ENCODE peak calls at places on chromosomes 3 and 15, in ten cellular contexts. E is left lung, U is progenitor cell of endocrine pancreas, L is transverse colon, F is fibroblast of lung, D is Caco-2, Q is fibroblast of pulmonary artery, O is neural crest cell, H is nephron progenitor cell, S is pancreas. J is an unnamed sample.

GRCh38 chr3:177820683-177821316 is 623.5 kb upstream of the TBL1XR1 start:
- DNase-seq in H (no peak), D (no peak), S (no peak), E (no peak), Q (peak; percentile 61), F (peak; percentile 48), L (no peak), U (no peak), O (no peak), J (peak; percentile 14)

GRCh38 chr15:49225572-49226281 is 55.7 kb downstream of the GALK2 start:
- DNase-seq in E (no peak), S (no peak), H (peak; percentile 30), O (peak; percentile 18), Q (peak; percentile 67), D (peak; percentile 48), L (no peak), F (peak; percentile 54), U (no peak), J (no peak)

GRCh38 chr15:91627473-91628309 is 225.8 kb upstream of the SLCO3A1 start:
- DNase-seq in S (peak; percentile 26), D (no peak), E (peak; percentile 78), O (no peak), L (peak; percentile 11), F (peak; percentile 74), H (no peak), Q (no peak), U (no peak), J (no peak)

GRCh38 chr3:15633159-15633558 is 31.6 kb downstream of the BTD start:
- DNase-seq in L (no peak), F (no peak), E (no peak), H (no peak), Q (no peak), O (no peak), D (no peak), S (no peak), U (no peak), J (no peak)

GRCh38 chr15:55284461-55284860 is 5.2 kb downstream of the RAB27A start:
- DNase-seq in O (no peak), Q (no peak), U (no peak), E (no peak), D (no peak), F (no peak), H (no peak), L (no peak), S (no peak), J (no peak)

GRCh38 chr3:142987080-142987700 is 14.2 kb upstream of the U2SURP start:
- DNase-seq in H (no peak), Q (peak; percentile 69), U (no peak), S (no peak), E (no peak), D (no peak), F (peak; percentile 65), O (no peak), L (no peak), J (no peak)

GRCh38 chr3:192844366-192844765 is 73.3 kb downstream of the MB21D2 start:
- DNase-seq in L (no peak), Q (no peak), D (no peak), S (no peak), E (no peak), F (no peak), U (no peak), H (no peak), O (no peak), J (no peak)

GRCh38 chr15:75034615-75035014 is 11.2 kb downstream of the PPCDC start:
- DNase-seq in S (no peak), U (no peak), H (no peak), L (no peak), E (peak; percentile 55), Q (no peak), F (no peak), D (no peak), O (no peak), J (no peak)

GRCh38 chr15:85752591-85752990 is 42.1 kb downstream of the KLHL25 start:
- DNase-seq in U (no peak), L (no peak), S (peak; percentile 83), E (peak; percentile 45), O (no peak), D (peak; percentile 19), F (no peak), Q (no peak), H (no peak), J (no peak)

GRCh38 chr3:197942956-197943556 is 6.9 kb upstream of the RPL35A start:
- DNase-seq in L (no peak), U (no peak), F (peak; percentile 63), D (no peak), H (no peak), Q (peak; percentile 70), S (no peak), E (no peak), O (no peak), J (peak; percentile 72)

GRCh38 chr15:68615811-68616210 is 37.0 kb downstream of the CORO2B start:
- DNase-seq in E (no peak), D (no peak), F (no peak), O (no peak), Q (no peak), U (no peak), S (no peak), H (no peak), L (no peak), J (no peak)

GRCh38 chr3:141485578-141486415 is 1.0 kb upstream of the RASA2 start:
- DNase-seq in O (no peak), L (no peak), H (no peak), Q (peak; percentile 67), D (peak; percentile 75), U (no peak), S (no peak), E (no peak), F (peak; percentile 40), J (peak; percentile 82)

GRCh38 chr15:91853501-91853967 is at the start of gene SLCO3A1:
- DNase-seq in L (peak; percentile 79), O (peak; percentile 45), S (peak; percentile 70), D (no peak), U (peak; percentile 45), H (peak; percentile 84), F (peak; percentile 47), E (peak; percentile 83), Q (peak; percentile 49), J (peak; percentile 6)

DNA sequence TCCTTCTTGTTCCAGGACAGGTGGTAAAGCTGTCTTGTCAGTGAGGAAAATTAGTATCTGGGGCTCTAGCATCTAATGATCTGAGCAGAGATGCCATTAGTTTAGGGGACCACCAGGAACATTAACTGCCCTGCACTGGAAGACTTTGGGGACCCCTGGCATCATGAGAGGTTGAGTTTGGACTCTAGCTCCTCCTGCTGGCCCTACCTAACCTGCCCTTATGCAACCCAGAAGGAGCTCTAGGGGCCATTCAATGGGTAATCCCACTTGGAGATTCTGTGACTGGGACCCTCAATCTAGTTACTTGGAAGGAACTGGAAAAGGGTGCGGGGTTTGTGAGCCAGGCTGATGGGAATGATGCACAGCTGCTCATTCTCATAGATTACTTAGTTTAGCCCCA is 451.0 kb downstream of the EPHB1 start:
- DNase-seq in E (no peak), L (no peak), F (no peak), Q (no peak), D (no peak), O (no peak), S (no peak), U (no peak), H (no peak), J (no peak)
- TF ChIP-seq CTCF in E (no peak), L (no peak), F (no peak), Q (no peak), D (no peak), O (no peak), S (no peak), U (no peak), H (no peak), J (peak; percentile 11)

GRCh38 chr15:51780636-51781035 is 29.2 kb downstream of the TMOD2 start:
- DNase-seq in S (no peak), E (no peak), F (no peak), L (no peak), Q (peak; percentile 20), O (no peak), U (no peak), D (no peak), H (no peak), J (no peak)

GRCh38 chr15:51783967-51784366 is 32.6 kb downstream of the TMOD2 start:
- DNase-seq in E (no peak), U (no peak), D (no peak), H (no peak), O (no peak), Q (no peak), S (no peak), L (no peak), F (no peak), J (no peak)

GRCh38 chr15:51776952-51777574 is 25.7 kb downstream of the TMOD2 start:
- DNase-seq in F (peak; percentile 84), H (peak; percentile 63), U (peak; percentile 45), S (peak; percentile 61), E (no peak), L (peak; percentile 69), O (peak; percentile 69), D (peak; percentile 66), Q (peak; percentile 90), J (peak; percentile 57)

GRCh38 chr15:51781506-51781905 is 30.1 kb downstream of the TMOD2 start:
- DNase-seq in U (no peak), D (no peak), H (no peak), E (no peak), S (no peak), F (no peak), O (no peak), Q (no peak), L (no peak), J (no peak)

DNA sequence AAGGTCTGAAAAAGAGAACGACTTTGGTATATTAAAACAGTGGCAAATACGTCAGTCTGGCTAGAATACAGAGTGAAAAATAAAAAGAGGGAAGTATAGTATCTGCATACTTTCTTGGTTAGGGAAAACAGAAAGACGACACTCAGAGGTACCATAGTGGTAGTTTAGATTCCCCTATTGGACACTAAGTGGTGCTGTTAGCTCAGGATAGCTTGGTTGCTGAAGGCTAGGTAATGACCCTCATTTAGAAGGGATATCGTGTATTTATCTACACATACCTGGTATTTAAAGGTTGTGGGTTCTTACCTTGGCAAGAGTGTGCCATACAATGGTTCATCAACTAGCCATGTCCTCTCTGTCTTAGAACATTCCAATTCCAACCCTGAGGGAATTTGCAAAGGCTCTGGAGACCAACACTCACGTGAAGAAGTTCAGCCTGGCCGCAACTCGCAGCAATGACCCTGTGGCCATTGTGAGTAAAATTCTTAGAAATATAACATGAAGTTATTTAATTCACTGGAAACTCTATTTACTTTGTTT is 31.0 kb downstream of the TMOD2 start:
- DNase-seq in F (peak; percentile 22), E (no peak), Q (peak; percentile 31), H (no peak), U (no peak), O (no peak), D (no peak), L (no peak), S (no peak), J (no peak)
- TF ChIP-seq CTCF in F (no peak), E (no peak), Q (peak; percentile 41), H (no peak), U (peak; percentile 53), O (peak; percentile 61), D (peak; percentile 51), L (no peak), S (no peak), J (no peak)

GRCh38 chr3:65666426-65667091 is 372.2 kb downstream of the MAGI1 start:
- DNase-seq in D (no peak), Q (peak; percentile 21), F (no peak), L (no peak), S (no peak), U (no peak), E (no peak), O (no peak), H (no peak), J (peak; percentile 17)
- TF ChIP-seq CTCF in D (no peak), Q (no peak), F (no peak), L (no peak), S (no peak), U (no peak), E (no peak), O (peak; percentile 23), H (no peak), J (no peak)

GRCh38 chr3:122092460-122093165 is 37.5 kb downstream of the CD86 start:
- DNase-seq in F (no peak), S (no peak), D (no peak), O (no peak), H (no peak), E (peak; percentile 47), U (no peak), Q (peak; percentile 46), L (peak; percentile 39), J (no peak)
- TF ChIP-seq CTCF in F (peak; percentile 35), S (no peak), D (no peak), O (peak; percentile 39), H (no peak), E (peak; percentile 30), U (peak; percentile 39), Q (peak; percentile 49), L (peak; percentile 14), J (peak; percentile 31)

J was measured in foreskin fibroblast.